ENCODE peak calls at places on chromosomes 7 and 10, in five cellular contexts. One of them, this sample, is unnamed.
A peak's percentile ranks its signal among the peaks of the same experiment; 100 is the strongest.

GRCh38 chr10:100996678-100997363 is 2.8 kb upstream of the LZTS2 start:
- DNase-seq in K562: peak; percentile 70
- DNase-seq in transverse colon: peak; percentile 55
- DNase-seq in stomach: peak; percentile 49
- DNase-seq in ovary: peak; percentile 55
- DNase-seq in this sample: peak; percentile 75

GRCh38 chr7:33650828-33651227 is 254.5 kb upstream of the BMPER start:
- DNase-seq in transverse colon: no peak
- DNase-seq in K562: no peak
- DNase-seq in stomach: no peak
- DNase-seq in ovary: no peak
- DNase-seq in this sample: no peak

GRCh38 chr10:98224509-98224908 is 43.5 kb downstream of the LOXL4 start:
- DNase-seq in stomach: no peak
- DNase-seq in K562: no peak
- DNase-seq in ovary: no peak
- DNase-seq in transverse colon: no peak
- DNase-seq in this sample: no peak

GRCh38 chr10:86439544-86439943 is 72.9 kb upstream of the GRID1 start:
- DNase-seq in ovary: peak; percentile 65
- DNase-seq in K562: peak; percentile 8
- DNase-seq in transverse colon: peak; percentile 58
- DNase-seq in stomach: peak; percentile 59
- DNase-seq in this sample: peak; percentile 91

GRCh38 chr7:6443372-6443941 is 4.3 kb downstream of the DAGLB start:
- DNase-seq in transverse colon: no peak
- DNase-seq in stomach: no peak
- DNase-seq in ovary: no peak
- DNase-seq in K562: no peak
- DNase-seq in this sample: no peak

GRCh38 chr7:117051808-117052207 is 98.5 kb downstream of the ST7 start:
- DNase-seq in transverse colon: no peak
- DNase-seq in K562: no peak
- DNase-seq in stomach: no peak
- DNase-seq in ovary: no peak
- DNase-seq in this sample: no peak

GRCh38 chr7:24323961-24324480 is 40.0 kb downstream of the NPY start:
- DNase-seq in K562: no peak
- DNase-seq in ovary: no peak
- DNase-seq in transverse colon: no peak
- DNase-seq in stomach: no peak
- DNase-seq in this sample: no peak

GRCh38 chr7:103391976-103392375 is 44.5 kb downstream of the PSMC2 start:
- DNase-seq in K562: no peak
- DNase-seq in transverse colon: no peak
- DNase-seq in ovary: no peak
- DNase-seq in stomach: no peak
- DNase-seq in this sample: no peak

GRCh38 chr7:84247591-84247990 is 53.0 kb upstream of the SEMA3A start:
- DNase-seq in K562: no peak
- DNase-seq in stomach: no peak
- DNase-seq in ovary: no peak
- DNase-seq in transverse colon: no peak
- DNase-seq in this sample: no peak

GRCh38 chr10:90363799-90364483 is 493.9 kb downstream of the HTR7 start:
- DNase-seq in K562: no peak
- DNase-seq in stomach: no peak
- DNase-seq in ovary: no peak
- DNase-seq in transverse colon: no peak
- DNase-seq in this sample: no peak

GRCh38 chr10:74548676-74549075 is 277.7 kb upstream of the KAT6B start:
- DNase-seq in stomach: no peak
- DNase-seq in K562: no peak
- DNase-seq in ovary: no peak
- DNase-seq in transverse colon: no peak
- DNase-seq in this sample: no peak

GRCh38 chr10:58107506-58107905 is 160.2 kb downstream of the IPMK start:
- DNase-seq in transverse colon: no peak
- DNase-seq in ovary: no peak
- DNase-seq in stomach: no peak
- DNase-seq in K562: no peak
- DNase-seq in this sample: no peak

GRCh38 chr10:20521186-20521585 is 375.9 kb downstream of the NEBL start:
- DNase-seq in transverse colon: no peak
- DNase-seq in stomach: no peak
- DNase-seq in K562: no peak
- DNase-seq in ovary: no peak
- DNase-seq in this sample: no peak

GRCh38 chr10:35387768-35388167 is 51.5 kb downstream of the CCNY start:
- DNase-seq in ovary: no peak
- DNase-seq in stomach: peak; percentile 49
- DNase-seq in transverse colon: no peak
- DNase-seq in K562: no peak
- DNase-seq in this sample: no peak

GRCh38 chr7:8295638-8296361 is 33.8 kb upstream of the ICA1 start:
- DNase-seq in ovary: no peak
- DNase-seq in transverse colon: peak; percentile 23
- DNase-seq in K562: peak; percentile 51
- DNase-seq in stomach: peak; percentile 30
- DNase-seq in this sample: no peak

DNA sequence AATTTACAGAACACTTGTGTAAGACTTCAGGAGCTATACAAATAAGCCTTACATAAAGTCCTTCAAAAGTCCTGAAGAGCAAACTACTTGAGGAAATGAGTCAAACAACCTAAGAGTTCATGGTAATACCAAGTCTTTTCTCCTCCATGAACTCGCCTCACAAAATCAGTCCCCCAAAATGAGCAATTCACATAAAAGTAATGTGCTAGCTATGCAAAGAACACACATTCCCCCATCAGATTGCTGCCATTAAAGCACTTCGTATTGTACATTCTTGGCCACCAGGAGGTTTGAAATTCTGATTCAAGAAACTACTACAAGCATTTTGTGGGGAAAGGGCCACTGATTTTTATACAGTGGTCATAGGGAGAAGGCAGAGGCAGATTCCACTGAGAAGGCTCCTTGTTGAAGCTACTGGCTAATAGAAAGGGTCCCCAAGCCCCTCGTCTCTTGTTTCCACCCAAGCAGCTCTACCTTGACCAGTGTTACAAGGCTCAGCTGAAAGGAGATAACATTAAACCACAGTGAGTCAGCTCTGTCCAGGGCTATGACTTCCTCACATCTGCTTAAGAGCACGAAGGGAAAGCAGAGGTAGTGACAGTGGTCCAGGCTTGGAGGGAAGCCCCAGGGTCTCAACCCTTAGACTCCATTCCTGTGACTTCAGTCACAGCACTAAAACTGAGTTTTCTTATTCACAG is 115.2 kb upstream of the CDK1 start:
- DNase-seq in ovary: no peak
- DNase-seq in stomach: no peak
- DNase-seq in transverse colon: no peak
- DNase-seq in K562: no peak
- DNase-seq in this sample: no peak
- TF ChIP-seq CTCF in ovary: no peak
- TF ChIP-seq CTCF in stomach: no peak
- TF ChIP-seq CTCF in transverse colon: no peak
- TF ChIP-seq CTCF in K562: no peak
- TF ChIP-seq CTCF in this sample: no peak

DNA sequence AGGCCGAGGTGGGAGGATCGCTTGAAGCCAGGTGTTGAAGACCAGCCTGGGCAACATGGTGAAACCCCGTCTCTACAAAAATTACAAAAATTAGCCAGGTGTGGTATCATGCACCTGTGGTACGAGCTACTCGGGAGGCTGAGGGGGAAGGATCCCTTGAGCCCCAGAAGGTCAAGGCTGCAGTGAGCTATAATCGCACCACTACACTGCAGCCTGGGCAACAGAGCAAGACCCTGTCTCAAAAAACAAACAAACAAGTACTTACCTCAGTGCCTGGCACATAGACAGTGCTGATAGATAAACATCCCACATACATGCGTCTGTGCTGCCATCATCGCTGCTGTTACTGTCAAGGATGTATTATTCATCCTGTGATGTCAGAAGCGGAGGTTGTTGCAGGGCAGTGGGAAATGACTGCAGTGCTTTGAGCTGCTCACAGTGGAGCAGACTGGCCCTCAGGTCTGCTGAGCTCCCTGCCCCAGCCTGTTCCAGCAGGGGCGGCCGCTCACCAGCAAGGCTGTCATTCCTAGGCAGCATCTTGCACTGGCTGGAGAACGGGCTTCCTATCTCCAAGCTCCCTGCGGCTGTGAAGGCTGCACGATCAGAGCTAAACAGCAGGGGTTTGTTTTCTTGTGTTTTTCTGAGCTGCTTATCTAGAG is 18.6 kb downstream of the FOXK1 start:
- DNase-seq in stomach: no peak
- DNase-seq in K562: no peak
- DNase-seq in ovary: no peak
- DNase-seq in transverse colon: no peak
- DNase-seq in this sample: no peak
- TF ChIP-seq EP300 in stomach: peak; percentile 92
- TF ChIP-seq EP300 in K562: no peak
- TF ChIP-seq EP300 in ovary: no peak
- TF ChIP-seq EP300 in transverse colon: peak; percentile 27
- TF ChIP-seq EP300 in this sample: peak; percentile 38

GRCh38 chr7:90705391-90706066 is 109.4 kb downstream of the CDK14 start:
- DNase-seq in K562: no peak
- DNase-seq in transverse colon: no peak
- DNase-seq in stomach: no peak
- DNase-seq in ovary: no peak
- DNase-seq in this sample: no peak

GRCh38 chr7:90698616-90699015 is 102.5 kb downstream of the CDK14 start:
- DNase-seq in K562: no peak
- DNase-seq in ovary: no peak
- DNase-seq in stomach: no peak
- DNase-seq in transverse colon: no peak
- DNase-seq in this sample: no peak

GRCh38 chr7:90701021-90701420 is 104.9 kb downstream of the CDK14 start:
- DNase-seq in stomach: no peak
- DNase-seq in transverse colon: no peak
- DNase-seq in K562: no peak
- DNase-seq in ovary: no peak
- DNase-seq in this sample: no peak

GRCh38 chr7:90706067-90706716 is 110.1 kb downstream of the CDK14 start:
- DNase-seq in K562: no peak
- DNase-seq in transverse colon: no peak
- DNase-seq in stomach: no peak
- DNase-seq in ovary: no peak
- DNase-seq in this sample: no peak

DNA sequence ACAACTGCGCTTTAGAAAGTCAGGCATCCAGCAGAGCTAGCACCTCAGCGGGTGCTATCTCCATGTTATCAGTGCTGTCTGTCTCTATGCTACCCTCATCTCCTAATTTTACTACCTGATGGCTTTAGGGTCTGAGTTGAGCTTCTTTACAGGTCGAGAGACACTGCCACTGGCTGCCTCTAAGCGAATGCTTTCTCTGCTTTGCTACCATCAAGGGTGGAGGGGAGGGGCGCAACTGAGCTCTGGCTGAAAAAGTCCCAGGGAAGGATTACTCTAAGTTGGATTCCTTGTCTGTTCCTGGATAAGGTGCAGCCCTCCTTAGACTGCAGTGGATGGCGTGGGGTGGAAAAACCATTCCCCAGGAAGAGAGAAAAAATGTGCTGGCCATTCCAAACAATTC is 105.7 kb downstream of the CDK14 start:
- DNase-seq in ovary: no peak
- DNase-seq in transverse colon: no peak
- DNase-seq in stomach: no peak
- DNase-seq in K562: no peak
- DNase-seq in this sample: no peak
- TF ChIP-seq CTCF in ovary: no peak
- TF ChIP-seq CTCF in transverse colon: no peak
- TF ChIP-seq CTCF in stomach: no peak
- TF ChIP-seq CTCF in K562: no peak
- TF ChIP-seq CTCF in this sample: no peak

DNA sequence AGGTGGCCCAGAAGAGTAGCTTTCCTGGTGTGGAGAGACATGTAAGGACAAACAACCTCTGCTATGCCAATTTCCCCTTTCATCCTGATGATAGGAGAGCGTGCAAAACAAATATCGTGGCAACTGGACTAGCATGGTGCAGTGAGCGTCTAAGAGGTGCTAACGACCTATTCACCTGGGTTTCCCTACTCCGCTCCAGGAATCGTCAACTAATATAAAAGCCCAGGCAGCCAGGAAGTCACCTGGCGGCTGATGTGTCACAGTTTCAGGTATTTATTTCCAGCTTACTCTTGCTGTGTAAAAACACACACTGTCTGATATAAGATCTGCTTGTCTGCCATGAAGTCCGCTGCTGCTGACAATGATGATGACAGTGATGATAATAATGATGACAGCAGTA is 56.5 kb upstream of the EFCAB10 start:
- DNase-seq in stomach: no peak
- DNase-seq in K562: no peak
- DNase-seq in ovary: no peak
- DNase-seq in transverse colon: no peak
- DNase-seq in this sample: peak; percentile 20
- TF ChIP-seq EP300 in stomach: no peak
- TF ChIP-seq EP300 in K562: no peak
- TF ChIP-seq EP300 in ovary: no peak
- TF ChIP-seq EP300 in transverse colon: no peak
- TF ChIP-seq EP300 in this sample: no peak

DNA sequence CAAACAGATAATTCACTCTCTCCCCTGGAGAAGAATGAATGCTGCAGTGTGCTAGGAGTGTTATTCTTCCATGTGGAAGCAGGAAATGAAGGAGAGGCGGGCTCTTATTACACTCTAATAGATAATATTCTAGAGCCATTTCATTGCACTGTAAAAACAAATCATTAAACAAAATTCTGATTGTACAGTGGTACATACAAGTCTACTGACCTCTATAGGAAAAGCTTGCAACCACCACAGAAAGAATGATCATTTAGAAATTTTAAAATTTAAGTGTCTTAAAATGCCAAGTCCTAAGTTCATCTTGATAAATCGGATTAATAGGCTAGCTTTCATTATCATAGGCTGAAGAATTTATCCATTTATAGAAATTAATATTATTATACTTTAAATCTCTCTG is 960.3 kb upstream of the LRRN3 start:
- DNase-seq in K562: no peak
- DNase-seq in transverse colon: no peak
- DNase-seq in ovary: no peak
- DNase-seq in stomach: no peak
- DNase-seq in this sample: no peak
- TF ChIP-seq CTCF in K562: no peak
- TF ChIP-seq CTCF in transverse colon: no peak
- TF ChIP-seq CTCF in ovary: no peak
- TF ChIP-seq CTCF in stomach: no peak
- TF ChIP-seq CTCF in this sample: no peak

DNA sequence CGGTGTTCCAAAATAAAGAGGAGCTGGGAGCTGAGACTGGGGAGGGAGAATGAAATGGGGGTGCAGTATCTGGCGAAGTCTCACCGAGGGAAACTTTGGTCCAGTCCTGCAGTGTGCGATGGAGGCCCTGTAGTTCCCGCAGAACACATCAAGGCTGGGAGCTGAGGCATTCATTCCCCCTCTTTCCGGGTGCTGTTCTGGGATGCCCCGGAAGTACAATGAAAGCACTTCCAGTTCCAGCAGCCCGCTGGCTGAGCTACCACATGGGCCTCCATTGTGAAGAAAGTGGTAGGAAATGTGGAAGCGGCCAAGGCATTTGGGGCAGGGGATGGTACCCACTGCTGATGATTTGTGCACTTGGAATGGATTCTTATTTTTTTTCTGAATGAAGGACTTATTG is 560.7 kb downstream of the GLRX3 start:
- DNase-seq in K562: no peak
- DNase-seq in stomach: no peak
- DNase-seq in transverse colon: no peak
- DNase-seq in ovary: no peak
- DNase-seq in this sample: no peak
- TF ChIP-seq EP300 in K562: no peak
- TF ChIP-seq EP300 in stomach: no peak
- TF ChIP-seq EP300 in transverse colon: no peak
- TF ChIP-seq EP300 in ovary: no peak
- TF ChIP-seq EP300 in this sample: no peak

This sample was measured in sigmoid colon.